ENCODE peak calls at places on chromosomes 13 and 19, in six cellular contexts. Q, S, C, B, U and V are unnamed samples.

GRCh38 chr13:104256701-104257100 is 1190.5 kb upstream of the SLC10A2 start:
- DNase-seq in B (no peak), C (no peak), Q (no peak), U (no peak), S (no peak), V (no peak)

GRCh38 chr13:48241651-48242050 is 8.6 kb downstream of the ITM2B start:
- DNase-seq in B (no peak), C (no peak), Q (no peak), U (no peak), S (no peak), V (no peak)

GRCh38 chr13:111338841-111339240 is 18.4 kb downstream of the TEX29 start:
- DNase-seq in Q (no peak), C (no peak), B (no peak), U (no peak), S (no peak), V (no peak)

GRCh38 chr13:114088234-114088633 is 44.2 kb downstream of the RASA3 start:
- DNase-seq in Q (no peak), B (no peak), S (no peak), C (no peak), U (peak; percentile 2), V (no peak)

GRCh38 chr19:54232552-54232934 is 9.7 kb upstream of the LILRB3 start:
- DNase-seq in B (no peak), C (no peak), S (no peak), U (no peak), Q (no peak), V (no peak)

GRCh38 chr13:19151581-19152263 is 29.9 kb downstream of the TUBA3C start:
- DNase-seq in C (no peak), S (no peak), B (no peak), Q (no peak), U (no peak), V (no peak)

GRCh38 chr13:51804295-51805172 is 571 bp upstream of the DHRS12 start:
- DNase-seq in Q (peak; percentile 42), S (peak; percentile 68), C (no peak), U (no peak), B (no peak), V (no peak)

GRCh38 chr19:46745521-46746280 is at the start of gene FKRP:
- DNase-seq in B (no peak), S (peak; percentile 64), C (no peak), Q (peak; percentile 32), U (no peak), V (no peak)

GRCh38 chr19:658059-658839 is 4.8 kb downstream of the RNF126 start:
- DNase-seq in B (no peak), C (no peak), S (no peak), Q (no peak), U (no peak), V (no peak)

GRCh38 chr19:32811151-32811550 is 58.4 kb downstream of the SLC7A9 start:
- DNase-seq in C (no peak), U (no peak), Q (no peak), S (no peak), B (no peak), V (no peak)

GRCh38 chr19:17240062-17240854 is 5.5 kb downstream of the NR2F6 start:
- DNase-seq in U (no peak), C (no peak), Q (peak; percentile 70), S (no peak), B (no peak), V (no peak)

GRCh38 chr13:30727491-30728350 is 7.6 kb upstream of the ALOX5AP start:
- DNase-seq in S (no peak), U (no peak), Q (no peak), C (no peak), B (no peak), V (no peak)

GRCh38 chr19:29381353-29382203 is 144.2 kb upstream of the VSTM2B start:
- DNase-seq in S (no peak), Q (no peak), B (no peak), U (peak; percentile 43), C (no peak), V (peak; percentile 49)

GRCh38 chr13:36850790-36851438 is 31.9 kb downstream of the RFXAP start:
- DNase-seq in U (no peak), B (no peak), C (no peak), Q (no peak), S (no peak), V (no peak)

GRCh38 chr13:49975826-49976225 is 21.0 kb upstream of the TRIM13 start:
- DNase-seq in U (no peak), Q (no peak), B (no peak), C (no peak), S (no peak), V (no peak)

GRCh38 chr13:49980266-49980665 is 16.6 kb upstream of the TRIM13 start:
- DNase-seq in C (no peak), U (no peak), Q (no peak), B (no peak), S (no peak), V (no peak)

GRCh38 chr13:49972709-49973108 is 24.1 kb upstream of the TRIM13 start:
- DNase-seq in C (no peak), S (no peak), U (no peak), B (no peak), Q (peak; percentile 31), V (no peak)

GRCh38 chr13:49976314-49977258 is 20.3 kb upstream of the TRIM13 start:
- DNase-seq in U (peak; percentile 67), B (peak; percentile 48), S (peak; percentile 33), Q (peak; percentile 83), C (peak; percentile 70), V (no peak)

DNA sequence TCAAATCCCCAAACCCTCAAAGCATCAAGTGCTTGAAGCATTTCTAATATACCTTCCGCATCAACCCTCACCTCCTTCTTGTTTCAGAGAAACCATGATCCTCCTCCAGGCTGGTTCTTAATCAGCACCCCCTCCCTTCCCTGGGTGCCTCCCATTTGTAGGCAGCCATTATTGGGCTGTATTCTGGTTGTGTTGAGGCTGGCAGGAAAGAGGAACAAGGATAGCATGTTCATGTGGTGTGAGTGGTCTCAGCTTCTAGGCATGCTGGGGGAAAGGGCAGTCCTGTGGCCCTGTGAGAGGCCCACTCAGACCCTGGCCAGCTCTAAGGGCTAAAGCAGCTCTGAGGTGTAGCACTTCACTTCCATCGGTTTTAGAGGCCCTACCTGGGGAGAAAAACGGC is 18.9 kb upstream of the TRIM13 start:
- DNase-seq in Q (no peak), U (no peak), B (no peak), S (no peak), C (no peak), V (no peak)
- H3K4me1 ChIP-seq in Q (peaks cover 11% of the 10 kb centered on the region), U (no peaks in the 10 kb centered on the region), B (peaks cover 4% of the 10 kb centered on the region), S (peaks cover 3% of the 10 kb centered on the region), C (peaks cover 2% of the 10 kb centered on the region), V (no peaks in the 10 kb centered on the region)

GRCh38 chr19:50329146-50329925 is at the start of gene KCNC3:
- DNase-seq in C (peak; percentile 83), Q (peak; percentile 99), S (peak; percentile 81), U (peak; percentile 100), B (peak; percentile 100), V (no peak)
- TF ChIP-seq POLR2A in C (no peak), Q (no peak), S (no peak), U (no peak), B (peak; percentile 86), V (no peak)

GRCh38 chr13:31846182-31846938 is 107.0 kb downstream of the RXFP2 start:
- DNase-seq in Q (peak; percentile 90), B (peak; percentile 79), C (peak; percentile 71), U (peak; percentile 67), S (peak; percentile 92), V (no peak)
- H3K27ac ChIP-seq in Q (peak overlapping the region; percentile 91), B (peak overlapping the region; percentile 77), C (no peak overlapping the region), U (peak overlapping the region; percentile 88), S (no peak overlapping the region), V (peak overlapping the region; percentile 49)

DNA sequence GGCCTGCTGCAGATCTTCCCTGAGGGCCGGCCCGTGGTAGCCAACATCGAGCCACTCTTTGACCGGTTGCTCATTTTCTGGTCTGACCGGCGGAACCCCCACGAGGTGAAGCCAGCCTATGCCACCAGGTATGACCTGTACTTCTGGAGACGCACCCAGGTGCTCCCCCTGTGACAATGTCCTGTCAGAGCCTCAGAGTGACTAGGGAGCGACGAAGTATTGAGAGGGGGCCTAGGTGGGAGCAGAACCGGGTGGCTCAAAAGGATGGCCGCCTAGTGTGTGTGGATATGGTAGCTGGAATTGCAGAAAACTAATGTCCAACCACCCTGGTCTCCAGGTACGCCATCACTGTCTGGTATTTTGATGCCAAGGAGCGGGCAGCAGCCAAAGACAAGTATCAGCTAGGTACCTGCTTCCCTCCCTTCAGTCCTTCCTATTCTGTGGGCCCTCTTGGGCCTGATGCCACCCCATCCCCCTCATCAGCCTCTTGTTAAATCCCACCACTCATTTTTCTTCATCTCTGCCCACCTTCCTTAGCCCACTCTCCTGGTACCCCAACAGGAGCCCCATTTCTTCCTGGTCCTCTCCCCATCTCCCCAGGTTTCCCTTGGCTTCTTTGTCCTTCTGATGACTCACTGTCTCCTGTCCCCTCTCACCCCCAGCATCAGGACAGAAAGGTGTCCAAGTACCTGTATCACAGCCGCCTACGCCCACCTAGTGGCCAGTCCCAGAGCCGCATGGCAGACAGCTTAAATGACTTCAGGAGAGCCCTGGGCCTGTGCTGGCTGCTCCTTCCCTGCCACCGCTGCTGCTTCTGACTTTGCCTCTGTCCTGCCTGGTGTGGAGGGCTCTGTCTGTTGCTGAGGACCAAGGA is 8.4 kb downstream of the EGLN2 start:
- DNase-seq in U (no peak), S (no peak), B (no peak), C (no peak), Q (no peak), V (no peak)
- H3K4me1 ChIP-seq in U (peaks cover 51% of the 10 kb centered on the region), S (peaks cover 40% of the 10 kb centered on the region), B (peaks cover 67% of the 10 kb centered on the region), C (peaks cover 22% of the 10 kb centered on the region), Q (peaks cover 93% of the 10 kb centered on the region), V (peaks cover 92% of the 10 kb centered on the region)

DNA sequence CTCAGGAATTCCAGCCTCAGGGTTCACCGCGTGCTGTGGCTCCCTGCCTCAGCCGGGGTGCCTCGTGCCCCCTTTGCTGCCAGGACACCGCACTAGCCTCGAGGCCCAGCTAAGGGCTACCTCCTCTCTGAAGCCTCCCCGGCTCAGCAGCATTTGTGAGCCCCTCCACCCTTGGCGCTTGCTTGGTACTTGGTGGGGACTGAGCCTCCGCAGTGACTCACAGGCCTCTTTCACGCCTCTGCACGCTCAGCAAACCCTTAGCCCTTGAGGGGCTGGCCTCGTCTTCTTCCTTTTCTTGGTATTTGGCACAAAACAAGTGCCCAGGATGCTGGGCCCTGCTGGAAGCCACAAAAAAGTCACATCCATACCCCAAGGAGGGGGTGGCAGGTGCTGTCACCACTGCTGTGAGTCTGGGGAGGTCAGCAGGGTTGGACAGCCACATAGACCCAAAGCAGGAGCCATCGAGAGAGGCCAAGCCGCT is 85.4 kb upstream of the TM9SF2 start:
- DNase-seq in B (no peak), S (no peak), C (no peak), Q (no peak), U (peak; percentile 41), V (no peak)
- TF ChIP-seq POLR2A in B (no peak), S (no peak), C (no peak), Q (no peak), U (no peak), V (no peak)

DNA sequence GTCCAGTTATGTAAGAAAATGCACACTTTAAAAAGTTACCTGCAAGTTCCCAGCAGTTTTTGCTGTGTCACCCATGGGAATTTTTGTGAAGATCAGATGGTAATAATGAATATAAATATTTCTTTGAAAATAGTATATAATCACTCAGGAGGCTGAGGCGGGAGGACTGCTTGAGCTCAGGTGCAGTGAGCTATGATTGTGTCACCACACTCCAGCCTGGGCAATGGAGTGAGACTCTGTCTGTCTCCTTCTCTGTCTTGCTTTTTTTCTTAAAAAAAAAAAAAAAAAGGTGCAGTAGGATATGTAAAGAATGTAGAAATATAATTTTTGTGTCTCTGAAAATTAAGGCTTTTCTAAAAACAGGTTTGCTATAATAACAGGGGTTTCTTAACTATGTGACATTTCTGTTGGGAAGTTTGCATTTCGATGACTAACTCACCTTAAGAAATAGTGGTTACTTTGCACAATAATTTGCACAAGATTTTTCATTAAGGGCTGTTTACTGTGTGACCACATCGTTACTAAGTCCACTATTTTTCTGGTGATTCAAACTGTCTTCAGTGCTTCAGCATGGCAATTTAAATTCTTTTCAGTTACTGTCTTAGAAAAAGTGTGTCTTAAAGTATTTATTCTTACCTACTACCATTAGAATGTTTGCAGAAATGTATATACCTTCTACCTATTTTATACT is 37.3 kb downstream of the DNAJC3 start:
- DNase-seq in B (no peak), U (no peak), S (no peak), C (peak; percentile 89), Q (no peak), V (no peak)
- H3K27ac ChIP-seq in B (no peak overlapping the region), U (peak overlapping the region; percentile 27), S (no peak overlapping the region), C (no peak overlapping the region), Q (no peak overlapping the region), V (no peak overlapping the region)